ENCODE peak calls at places on chromosomes 1 and 21, in nine cellular contexts. S is GM12878, B is A549, Q is SK-N-SH, H is WTC11, K is HCT116, G is endothelial cell of umbilical vein, D is H1, P is K562. V is an unnamed sample.

GRCh38 chr1:235557495-235557894 is 53.2 kb upstream of the B3GALNT2 start:
- DNase-seq in H (peak; percentile 67), G (no peak), S (no peak), D (peak; percentile 83), P (peak; percentile 53), K (no peak), Q (no peak), B (no peak), V (peak; percentile 50)

GRCh38 chr1:113895961-113896360 is 8.6 kb upstream of the BCL2L15 start:
- DNase-seq in D (no peak), S (no peak), P (no peak), Q (no peak), G (peak; percentile 38), H (no peak), K (no peak), B (no peak), V (no peak)

GRCh38 chr1:61746768-61747167 is 4.5 kb downstream of the PATJ start:
- DNase-seq in Q (no peak), B (peak; percentile 12), S (no peak), K (no peak), D (no peak), H (no peak), P (no peak), G (no peak), V (no peak)

GRCh38 chr1:37474697-37475379 is 458 bp downstream of the ZC3H12A start:
- DNase-seq in S (no peak), K (no peak), D (no peak), Q (no peak), G (no peak), H (no peak), P (no peak), B (no peak), V (no peak)

GRCh38 chr1:118785246-118785645 is 202.9 kb downstream of the TBX15 start:
- DNase-seq in H (no peak), P (no peak), Q (no peak), S (no peak), B (no peak), K (no peak), D (no peak), G (no peak), V (peak; percentile 3)

GRCh38 chr1:21840981-21841380 is 28.9 kb downstream of the LDLRAD2 start:
- DNase-seq in P (no peak), B (no peak), H (no peak), G (no peak), K (no peak), Q (no peak), S (no peak), D (no peak), V (no peak)

GRCh38 chr1:5850503-5850902 is 141.7 kb downstream of the NPHP4 start:
- DNase-seq in D (no peak), H (no peak), Q (peak; percentile 63), G (no peak), B (no peak), S (no peak), K (no peak), P (no peak), V (no peak)

GRCh38 chr21:40386301-40386911 is 460.6 kb downstream of the DSCAM start:
- DNase-seq in B (peak; percentile 14), S (no peak), D (peak; percentile 76), P (peak; percentile 42), Q (peak; percentile 78), G (no peak), H (peak; percentile 74), K (no peak), V (peak; percentile 43)

GRCh38 chr21:42190492-42190875 is 28.5 kb upstream of the ABCG1 start:
- DNase-seq in D (no peak), B (no peak), Q (no peak), P (no peak), H (no peak), K (no peak), G (no peak), S (no peak), V (no peak)

GRCh38 chr1:153535664-153536585 is at the start of gene S100A6:
- DNase-seq in P (peak; percentile 45), B (peak; percentile 94), G (peak; percentile 76), H (no peak), D (no peak), K (peak; percentile 72), Q (peak; percentile 85), S (no peak), V (peak; percentile 87)

GRCh38 chr1:206066479-206067171 is 13.7 kb downstream of the RHEX start:
- DNase-seq in H (no peak), Q (no peak), S (no peak), K (no peak), G (no peak), D (peak; percentile 16), B (no peak), P (peak; percentile 32), V (no peak)

GRCh38 chr1:7610936-7611335 is 160.2 kb upstream of the VAMP3 start:
- DNase-seq in D (no peak), B (no peak), Q (no peak), K (no peak), H (no peak), G (no peak), P (no peak), S (no peak), V (no peak)

GRCh38 chr1:117029690-117030089 is 28.1 kb downstream of the CD101 start:
- DNase-seq in D (no peak), G (no peak), Q (no peak), P (no peak), H (no peak), B (no peak), K (no peak), S (no peak), V (no peak)

GRCh38 chr21:37711294-37711844 is 204.9 kb downstream of the KCNJ6 start:
- DNase-seq in G (no peak), S (no peak), K (no peak), D (no peak), Q (peak; percentile 39), P (no peak), H (no peak), B (no peak), V (no peak)

GRCh38 chr1:152034654-152035405 is 2.0 kb downstream of the S100A11 start:
- DNase-seq in H (peak; percentile 76), P (peak; percentile 78), D (peak; percentile 87), S (peak; percentile 57), K (peak; percentile 79), Q (peak; percentile 49), G (peak; percentile 60), B (peak; percentile 86), V (peak; percentile 77)

GRCh38 chr21:30257773-30258172 is 25.0 kb downstream of the KRTAP24-1 start:
- DNase-seq in G (no peak), B (peak; percentile 12), K (no peak), D (peak; percentile 48), Q (peak; percentile 10), P (peak; percentile 25), H (peak; percentile 27), S (no peak), V (peak; percentile 41)

GRCh38 chr1:91166106-91166712 is 144.4 kb upstream of the ZNF644 start:
- DNase-seq in H (peak; percentile 68), K (peak; percentile 45), S (no peak), P (peak; percentile 67), D (no peak), B (peak; percentile 61), Q (peak; percentile 57), G (peak; percentile 53), V (peak; percentile 62)

GRCh38 chr1:32273389-32274208 is 18.3 kb upstream of the HDAC1 start:
- DNase-seq in K (no peak), B (no peak), D (peak; percentile 77), Q (no peak), S (no peak), G (no peak), H (peak; percentile 79), P (peak; percentile 69), V (peak; percentile 31)

GRCh38 chr1:15123925-15124324 is 29.6 kb upstream of the TMEM51 start:
- DNase-seq in S (no peak), D (no peak), Q (no peak), P (no peak), H (no peak), K (no peak), B (no peak), G (no peak), V (no peak)

DNA sequence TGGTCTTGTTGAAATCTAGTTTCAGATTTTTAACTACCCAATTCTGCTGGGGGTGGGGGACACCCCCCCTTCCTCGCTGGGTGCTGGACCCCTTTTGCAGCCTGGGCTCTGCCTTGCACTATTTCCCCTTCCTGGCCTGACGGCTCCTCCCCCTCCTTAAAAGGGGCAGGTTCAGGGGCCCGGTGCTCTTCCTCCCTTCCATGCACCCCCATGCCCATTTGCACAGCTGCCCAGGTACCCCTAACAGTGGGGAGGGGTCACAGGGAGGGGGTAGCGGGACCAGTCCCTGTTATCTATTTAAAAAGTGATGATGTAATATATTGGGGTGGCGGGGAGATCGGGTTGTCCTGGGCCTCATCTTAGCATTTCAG is 15.3 kb downstream of the ZBTB7B start:
- DNase-seq in B (no peak), Q (no peak), K (no peak), H (no peak), P (peak; percentile 43), S (no peak), D (peak; percentile 56), G (no peak), V (no peak)
- TF ChIP-seq MAX in B (no peak), Q (no peak), K (no peak), H (no peak), P (no peak), S (no peak), D (no peak), G (no peak), V (no peak)

GRCh38 chr1:185987611-185988441 is 253.6 kb downstream of the HMCN1 start:
- DNase-seq in P (no peak), G (no peak), S (no peak), Q (no peak), H (no peak), K (no peak), D (no peak), B (no peak), V (no peak)
- TF ChIP-seq MAX in P (no peak), G (no peak), S (no peak), Q (no peak), H (no peak), K (no peak), D (no peak), B (no peak), V (no peak)

DNA sequence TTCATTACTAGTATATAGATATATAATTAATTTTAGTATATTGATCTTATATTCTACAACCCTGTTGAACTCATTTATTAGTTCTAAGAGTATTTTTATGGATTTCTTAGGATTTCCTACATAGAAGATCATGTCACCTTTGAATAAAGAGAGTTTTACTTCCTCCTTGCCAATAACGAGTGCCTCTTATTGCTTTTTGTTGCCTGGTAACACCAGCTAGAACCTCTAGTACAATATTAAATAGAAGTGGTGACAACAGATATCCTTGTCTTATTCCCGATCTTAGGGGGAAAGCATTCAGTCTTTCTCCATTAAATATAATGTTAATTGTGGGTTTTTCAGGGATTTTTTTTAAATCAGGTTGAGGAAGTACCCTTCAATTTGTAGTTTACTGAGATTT is 40.8 kb downstream of the WNT2B start:
- DNase-seq in S (no peak), Q (no peak), P (no peak), G (no peak), B (no peak), H (no peak), D (no peak), K (no peak), V (no peak)
- TF ChIP-seq MAX in S (no peak), Q (no peak), P (no peak), G (no peak), B (no peak), H (no peak), D (no peak), K (no peak), V (no peak)

DNA sequence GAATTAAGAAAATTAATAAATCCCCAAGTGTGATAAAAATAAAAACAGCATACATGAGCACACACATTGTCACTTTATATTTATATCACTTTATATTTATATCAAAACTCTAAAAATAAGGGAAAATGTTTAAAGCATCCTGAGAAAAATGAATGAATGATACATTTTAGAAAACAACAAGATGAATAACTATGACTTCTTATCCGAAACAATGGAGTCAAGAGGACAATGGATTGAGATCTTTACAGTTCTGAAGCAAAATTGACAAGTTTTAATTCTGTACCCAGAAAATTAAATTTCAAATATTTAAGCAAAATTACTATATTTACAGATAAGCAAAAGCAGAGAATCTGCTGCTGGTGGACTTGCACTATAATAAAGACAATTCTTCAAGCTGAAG is 512.6 kb downstream of the MRPL39 start:
- DNase-seq in G (no peak), Q (peak; percentile 3), H (no peak), K (no peak), S (no peak), P (no peak), D (no peak), B (no peak), V (no peak)
- TF ChIP-seq MAX in G (no peak), Q (no peak), H (no peak), K (no peak), S (no peak), P (no peak), D (no peak), B (no peak), V (no peak)